ENCODE peak calls at places on chromosomes 7 and 10, in seven cellular contexts. X, R, C, J, B, M and Y are unnamed samples.

GRCh38 chr7:23246540-23246939 is at the start of gene GPNMB:
- DNase-seq in X (peak), R (no peak), C (no peak), J (peak), B (no peak), M (no peak), Y (no peak)

GRCh38 chr10:69086131-69086530 is 1.8 kb upstream of the SRGN start:
- DNase-seq in X (no peak), R (no peak), C (peak), J (no peak), B (no peak), M (no peak), Y (peak)

GRCh38 chr10:8998751-8999150 is 944.3 kb downstream of the GATA3 start:
- DNase-seq in X (peak), R (no peak), C (no peak), J (no peak), B (no peak), M (no peak), Y (no peak)

GRCh38 chr7:78055579-78055978 is 257.0 kb downstream of the PHTF2 start:
- DNase-seq in X (no peak), R (no peak), C (no peak), J (no peak), B (no peak), M (no peak), Y (no peak)

GRCh38 chr7:144027974-144028373 is 20.8 kb upstream of the OR2A5 start:
- DNase-seq in X (no peak), R (no peak), C (no peak), J (no peak), B (no peak), M (no peak), Y (peak)

GRCh38 chr10:103641326-103641725 is 147.8 kb downstream of the NEURL1 start:
- DNase-seq in X (no peak), R (no peak), C (no peak), J (no peak), B (no peak), M (no peak), Y (no peak)

GRCh38 chr10:107340345-107340744 is 175.8 kb upstream of the SORCS1 start:
- DNase-seq in X (no peak), R (no peak), C (no peak), J (no peak), B (no peak), M (no peak), Y (no peak)

GRCh38 chr10:48439031-48439430 is 132.6 kb downstream of the MAPK8 start:
- DNase-seq in X (peak), R (no peak), C (no peak), J (peak), B (no peak), M (no peak), Y (no peak)

GRCh38 chr7:4694653-4695335 is 12.7 kb downstream of the FOXK1 start:
- DNase-seq in X (peak), R (no peak), C (peak), J (peak), B (no peak), M (no peak), Y (peak)

GRCh38 chr10:58064714-58065528 is 202.8 kb downstream of the IPMK start:
- DNase-seq in X (peak), R (no peak), C (peak), J (peak), B (no peak), M (peak), Y (peak)

GRCh38 chr10:58373446-58373834 is 11.8 kb upstream of the TFAM start:
- DNase-seq in X (no peak), R (no peak), C (no peak), J (peak), B (no peak), M (no peak), Y (no peak)

GRCh38 chr7:16811555-16811954 is 6.8 kb upstream of the AGR2 start:
- DNase-seq in X (peak), R (no peak), C (peak), J (no peak), B (no peak), M (no peak), Y (peak)

GRCh38 chr10:33358016-33358415 is 23.5 kb upstream of the NRP1 start:
- DNase-seq in X (no peak), R (no peak), C (no peak), J (no peak), B (no peak), M (no peak), Y (no peak)

GRCh38 chr10:28241766-28242399 is 61.0 kb downstream of the MPP7 start:
- DNase-seq in X (peak), R (no peak), C (peak), J (peak), B (peak), M (peak), Y (peak)

GRCh38 chr10:90407116-90407515 is 450.7 kb downstream of the HTR7 start:
- DNase-seq in X (peak), R (no peak), C (peak), J (no peak), B (no peak), M (no peak), Y (no peak)

GRCh38 chr10:70295321-70295720 is 11.5 kb upstream of the NPFFR1 start:
- DNase-seq in X (no peak), R (no peak), C (no peak), J (no peak), B (no peak), M (no peak), Y (no peak)

GRCh38 chr10:28587970-28588290 is 55.0 kb downstream of the WAC start:
- DNase-seq in X (peak), R (peak), C (peak), J (peak), B (no peak), M (no peak), Y (peak)

GRCh38 chr10:61897671-61898434 is 3.6 kb upstream of the ARID5B start:
- DNase-seq in X (peak), R (peak), C (peak), J (no peak), B (no peak), M (no peak), Y (peak)

GRCh38 chr7:155232911-155233702 is 64.6 kb upstream of the INSIG1 start:
- DNase-seq in X (peak), R (no peak), C (peak), J (no peak), B (no peak), M (no peak), Y (no peak)

GRCh38 chr10:80144302-80145131 is 12.0 kb downstream of the PLAC9 start:
- DNase-seq in X (no peak), R (peak), C (no peak), J (no peak), B (peak), M (no peak), Y (no peak)

GRCh38 chr10:112716924-112717348 is 233.1 kb upstream of the TCF7L2 start:
- DNase-seq in X (peak), R (peak), C (peak), J (no peak), B (no peak), M (no peak), Y (peak)

GRCh38 chr10:59276133-59276532 is 86.2 kb downstream of the FAM13C start:
- DNase-seq in X (no peak), R (no peak), C (no peak), J (no peak), B (no peak), M (no peak), Y (no peak)